ENCODE peak calls at places on chromosomes 12 and 14, in nine cellular contexts. B is stimulated activated CD4-positive, alpha-beta T cell treated with anti-CD3 and anti-CD28 coated beads, Interleukin-15, amount 100 ng/mL, for 1 hour; T is NCI-H1105; D is NCI-H2107; P is GDM1; W is caudate nucleus; V is foreskin fibroblast; I is NCI-H524; J is colonic mucosa. E is an unnamed sample.

GRCh38 chr12:130968611-130969010 is 14.9 kb downstream of the ADGRD1 start:
- DNase-seq in B (no peak), T (no peak), D (no peak), P (no peak), W (no peak), V (no peak), I (no peak), J (no peak), E (no peak)

GRCh38 chr14:66359500-66359899 is 126.7 kb upstream of the CCDC196 start:
- DNase-seq in B (no peak), T (peak), D (peak), P (no peak), W (no peak), V (peak), I (peak), J (no peak), E (no peak)

GRCh38 chr12:125197326-125197725 is 132.1 kb downstream of the AACS start:
- DNase-seq in B (no peak), T (no peak), D (no peak), P (no peak), W (no peak), V (no peak), I (no peak), J (no peak), E (no peak)

GRCh38 chr12:117671734-117672133 is 297.1 kb downstream of the KSR2 start:
- DNase-seq in B (no peak), T (no peak), D (no peak), P (no peak), W (no peak), V (no peak), I (peak), J (no peak), E (peak)

GRCh38 chr14:103543140-103543539 is 14.1 kb downstream of the TRMT61A start:
- DNase-seq in B (no peak), T (no peak), D (no peak), P (no peak), W (peak), V (no peak), I (no peak), J (no peak), E (peak)

GRCh38 chr14:78606111-78606510 is 435.9 kb downstream of the NRXN3 start:
- DNase-seq in B (no peak), T (no peak), D (no peak), P (no peak), W (no peak), V (peak), I (no peak), J (no peak), E (no peak)

GRCh38 chr12:107461222-107461980 is 224.2 kb upstream of the PWP1 start:
- DNase-seq in B (no peak), T (peak), D (no peak), P (no peak), W (no peak), V (peak), I (peak), J (no peak), E (no peak)

GRCh38 chr12:130226771-130227170 is 64.5 kb downstream of the FZD10 start:
- DNase-seq in B (no peak), T (no peak), D (no peak), P (no peak), W (no peak), V (no peak), I (peak), J (no peak), E (no peak)

GRCh38 chr14:36647827-36648753 is 13.6 kb upstream of the PAX9 start:
- DNase-seq in B (no peak), T (peak), D (peak), P (no peak), W (no peak), V (no peak), I (peak), J (no peak), E (no peak)

GRCh38 chr12:55743967-55744931 is 1.3 kb downstream of the GDF11 start:
- DNase-seq in B (no peak), T (no peak), D (no peak), P (no peak), W (peak), V (no peak), I (peak), J (no peak), E (no peak)

GRCh38 chr14:32967421-32967820 is 28.7 kb downstream of the NPAS3 start:
- DNase-seq in B (no peak), T (no peak), D (no peak), P (no peak), W (no peak), V (no peak), I (no peak), J (no peak), E (no peak)

GRCh38 chr12:96196781-96197180 is 2.6 kb downstream of the ELK3 start:
- DNase-seq in B (no peak), T (no peak), D (no peak), P (no peak), W (no peak), V (peak), I (no peak), J (no peak), E (no peak)

GRCh38 chr14:59465570-59466150 is 480 bp upstream of the GPR135 start:
- DNase-seq in B (no peak), T (no peak), D (no peak), P (no peak), W (no peak), V (no peak), I (no peak), J (no peak), E (no peak)

GRCh38 chr12:33427071-33427470 is 12.5 kb downstream of the SYT10 start:
- DNase-seq in B (no peak), T (peak), D (no peak), P (no peak), W (no peak), V (no peak), I (peak), J (no peak), E (no peak)

GRCh38 chr14:62745496-62745895 is 299.8 kb downstream of the KCNH5 start:
- DNase-seq in B (no peak), T (no peak), D (no peak), P (no peak), W (no peak), V (no peak), I (no peak), J (no peak), E (no peak)

GRCh38 chr12:24062642-24063245 is 113.3 kb upstream of the SOX5 start:
- DNase-seq in B (no peak), T (no peak), D (no peak), P (no peak), W (no peak), V (no peak), I (no peak), J (no peak), E (no peak)

GRCh38 chr14:101122114-101122854 is 218.8 kb upstream of the RTL1 start:
- DNase-seq in B (no peak), T (no peak), D (no peak), P (no peak), W (no peak), V (no peak), I (no peak), J (no peak), E (no peak)

GRCh38 chr14:50768693-50769092 is 62.3 kb downstream of the NIN start:
- DNase-seq in B (no peak), T (no peak), D (no peak), P (no peak), W (no peak), V (no peak), I (no peak), J (no peak), E (no peak)

GRCh38 chr12:28313631-28314030 is 123.4 kb downstream of the CCDC91 start:
- DNase-seq in B (no peak), T (no peak), D (no peak), P (no peak), W (no peak), V (peak), I (peak), J (no peak), E (no peak)

GRCh38 chr14:93010543-93011541 is 87.9 kb downstream of the CHGA start:
- DNase-seq in B (no peak), T (no peak), D (no peak), P (no peak), W (no peak), V (no peak), I (peak), J (no peak), E (no peak)

GRCh38 chr12:79818856-79819255 is 116.0 kb downstream of the PPP1R12A start:
- DNase-seq in B (no peak), T (no peak), D (no peak), P (no peak), W (no peak), V (no peak), I (no peak), J (no peak), E (peak)

GRCh38 chr12:14693116-14693515 is 3.3 kb downstream of the GUCY2C start:
- DNase-seq in B (no peak), T (no peak), D (no peak), P (no peak), W (no peak), V (no peak), I (no peak), J (no peak), E (no peak)

GRCh38 chr12:6084261-6084968 is 40.1 kb downstream of the VWF start:
- DNase-seq in B (no peak), T (no peak), D (no peak), P (no peak), W (peak), V (no peak), I (no peak), J (no peak), E (no peak)